ENCODE peak calls at places on chromosomes 3 and 15, in four cellular contexts. X is smooth muscle cell of the brain vasculature; K is H9; V is stimulated activated CD8-positive, alpha-beta memory T cell treated with anti-CD3 and anti-CD28 coated beads, Interleukin-15, amount 100 ng/mL, for 4 hours. B is an unnamed sample.

GRCh38 chr3:138412821-138413531 is 21.4 kb upstream of the ESYT3 start:
- DNase-seq in X (no peak), K (peak; percentile 25), V (no peak), B (no peak)

GRCh38 chr3:63960048-63960711 is 48.0 kb upstream of the SCAANT1 start:
- DNase-seq in X (no peak), K (no peak), V (no peak), B (peak; percentile 40)

GRCh38 chr3:26484140-26484539 is 138.4 kb upstream of the LRRC3B start:
- DNase-seq in X (no peak), K (peak; percentile 46), V (no peak), B (no peak)

GRCh38 chr3:154598166-154598565 is 168.2 kb upstream of the GPR149 start:
- DNase-seq in X (no peak), K (no peak), V (no peak), B (no peak)

GRCh38 chr3:152232001-152232400 is 36.7 kb upstream of the MBNL1 start:
- DNase-seq in X (no peak), K (no peak), V (no peak), B (no peak)

GRCh38 chr15:27582741-27583400 is 516.2 kb downstream of the OCA2 start:
- DNase-seq in X (no peak), K (no peak), V (no peak), B (no peak)

GRCh38 chr3:122577409-122578028 is at the start of gene PARP15:
- DNase-seq in X (no peak), K (peak; percentile 60), V (no peak), B (no peak)

GRCh38 chr3:134211797-134212196 is 38.9 kb downstream of the RYK start:
- DNase-seq in X (peak; percentile 43), K (peak; percentile 54), V (no peak), B (peak; percentile 57)

GRCh38 chr3:71309342-71309741 is 274.2 kb downstream of the FOXP1 start:
- DNase-seq in X (no peak), K (no peak), V (no peak), B (no peak)

GRCh38 chr3:126345641-126346460 is 11.4 kb downstream of the KLF15 start:
- DNase-seq in X (no peak), K (peak; percentile 18), V (no peak), B (no peak)

GRCh38 chr3:184523825-184524615 is 37.6 kb upstream of the EPHB3 start:
- DNase-seq in X (no peak), K (peak; percentile 46), V (no peak), B (no peak)

GRCh38 chr3:134655706-134656105 is 4.9 kb upstream of the KY start:
- DNase-seq in X (no peak), K (peak; percentile 10), V (no peak), B (no peak)

GRCh38 chr3:62888180-62888579 is 13.0 kb upstream of the CADPS start:
- DNase-seq in X (no peak), K (peak; percentile 57), V (no peak), B (no peak)

GRCh38 chr15:63990449-63990848 is 55.8 kb downstream of the DAPK2 start:
- DNase-seq in X (no peak), K (no peak), V (no peak), B (no peak)

GRCh38 chr3:188683032-188683491 is 488.7 kb upstream of the TPRG1 start:
- DNase-seq in X (peak; percentile 36), K (no peak), V (no peak), B (no peak)

GRCh38 chr15:89187911-89188514 is 33.4 kb downstream of the RLBP1 start:
- DNase-seq in X (no peak), K (no peak), V (no peak), B (no peak)

GRCh38 chr3:192916455-192917257 is 1.0 kb downstream of the MB21D2 start:
- DNase-seq in X (no peak), K (peak; percentile 82), V (no peak), B (no peak)

GRCh38 chr3:51539291-51539891 is 872 bp downstream of the RAD54L2 start:
- DNase-seq in X (no peak), K (peak; percentile 42), V (no peak), B (peak; percentile 29)

GRCh38 chr15:63019539-63020109 is 22.9 kb upstream of the TPM1 start:
- DNase-seq in X (peak; percentile 69), K (peak; percentile 74), V (no peak), B (no peak)

GRCh38 chr3:140180603-140181002 is 245.6 kb downstream of the CLSTN2 start:
- DNase-seq in X (no peak), K (no peak), V (no peak), B (no peak)

GRCh38 chr3:14248849-14249523 is 70.4 kb downstream of the LSM3 start:
- DNase-seq in X (no peak), K (no peak), V (no peak), B (no peak)

GRCh38 chr3:158792709-158793108 is 9.1 kb upstream of the MFSD1 start:
- DNase-seq in X (no peak), K (no peak), V (no peak), B (no peak)

GRCh38 chr3:141699907-141700306 is 38.2 kb upstream of the RNF7 start:
- DNase-seq in X (no peak), K (no peak), V (no peak), B (no peak)

GRCh38 chr3:29384640-29385039 is 103.8 kb downstream of the RBMS3 start:
- DNase-seq in X (peak; percentile 69), K (no peak), V (no peak), B (no peak)

GRCh38 chr3:24067483-24067882 is 122.4 kb downstream of the NR1D2 start:
- DNase-seq in X (no peak), K (no peak), V (no peak), B (no peak)

GRCh38 chr3:24640330-24640877 is 145.8 kb upstream of the THRB start:
- DNase-seq in X (no peak), K (no peak), V (no peak), B (peak; percentile 3)

B was measured in pulmonary artery endothelial cell.